ENCODE peak calls at places on chromosome 7, in eight cellular contexts. M is GM10248; C is thoracic aorta; Y is fibroblast of mammary gland; O is activated CD4-positive, alpha-beta T cell treated with anti-CD3 and anti-CD28 coated beads for 48 hours; E is NCI-H774; X is NCI-H1417; A is activated effector memory CD4-positive, alpha-beta T cell treated with Interleukin-2 at 50 U/mL for 16 hours. T is an unnamed sample.

GRCh38 chr7:78576196-78576595 is 777.6 kb downstream of the PHTF2 start:
- DNase-seq in M (no peak), C (no peak), Y (peak; percentile 36), O (no peak), E (no peak), X (no peak), A (no peak), T (no peak)

GRCh38 chr7:1158203-1159126 is 1.5 kb downstream of the ZFAND2A start:
- DNase-seq in M (no peak), C (no peak), Y (no peak), O (no peak), E (peak; percentile 61), X (no peak), A (no peak), T (no peak)

GRCh38 chr7:142865766-142866165 is 10.9 kb downstream of the EPHB6 start:
- DNase-seq in M (no peak), C (no peak), Y (no peak), O (no peak), E (no peak), X (no peak), A (no peak), T (no peak)

GRCh38 chr7:78218051-78218450 is 419.5 kb downstream of the PHTF2 start:
- DNase-seq in M (no peak), C (no peak), Y (peak; percentile 89), O (no peak), E (no peak), X (no peak), A (no peak), T (peak; percentile 10)

GRCh38 chr7:143396625-143397556 is 11.8 kb downstream of the EPHA1 start:
- DNase-seq in M (no peak), C (no peak), Y (no peak), O (no peak), E (no peak), X (no peak), A (no peak), T (peak; percentile 68)

GRCh38 chr7:27808626-27809025 is 68.7 kb downstream of the TAX1BP1 start:
- DNase-seq in M (no peak), C (no peak), Y (peak; percentile 80), O (no peak), E (no peak), X (no peak), A (no peak), T (peak; percentile 84)

GRCh38 chr7:45592230-45592991 is 18.2 kb downstream of the ADCY1 start:
- DNase-seq in M (no peak), C (no peak), Y (no peak), O (no peak), E (no peak), X (no peak), A (no peak), T (no peak)

GRCh38 chr7:151408839-151409554 is 841 bp downstream of the WDR86 start:
- DNase-seq in M (no peak), C (no peak), Y (peak; percentile 15), O (no peak), E (no peak), X (no peak), A (peak; percentile 64), T (no peak)

GRCh38 chr7:50805425-50806130 is 22.9 kb upstream of the GRB10 start:
- DNase-seq in M (no peak), C (no peak), Y (no peak), O (no peak), E (no peak), X (no peak), A (no peak), T (no peak)

GRCh38 chr7:96236198-96237039 is 85.5 kb downstream of the SLC25A13 start:
- DNase-seq in M (no peak), C (peak; percentile 7), Y (peak; percentile 97), O (peak; percentile 22), E (no peak), X (no peak), A (no peak), T (peak; percentile 88)

T was measured in fibroblast of the aortic adventitia.